ENCODE peak calls at places on chromosomes 7 and 10, in ten cellular contexts. C is RWPE1, N is tibial nerve, L is tibial artery, I is upper lobe of left lung, D is psoas muscle, F is transverse colon, O is colonic mucosa, E is astrocyte, A is H9. B is an unnamed sample.

GRCh38 chr7:17408904-17409290 is 110.4 kb downstream of the AHR start:
- DNase-seq in O (no peak), D (no peak), I (no peak), E (peak), F (no peak), C (no peak), L (no peak), A (no peak), N (no peak), B (no peak)

GRCh38 chr10:14705548-14706234 is 69.0 kb downstream of the FAM107B start:
- DNase-seq in D (no peak), F (no peak), E (no peak), L (no peak), O (no peak), A (no peak), N (no peak), C (no peak), I (no peak), B (no peak)

GRCh38 chr10:89206402-89207180 is 526 bp downstream of the CH25H start:
- DNase-seq in L (peak), A (peak), O (peak), F (peak), D (no peak), I (peak), E (no peak), N (peak), C (no peak), B (peak)

GRCh38 chr7:136134503-136134902 is 157.3 kb upstream of the MTPN start:
- DNase-seq in F (no peak), D (no peak), A (peak), L (no peak), E (peak), I (no peak), O (no peak), C (peak), N (no peak), B (no peak)

GRCh38 chr10:31467791-31468535 is 148.9 kb downstream of the ZEB1 start:
- DNase-seq in C (no peak), F (peak), L (no peak), I (peak), D (peak), A (peak), E (peak), O (no peak), N (no peak), B (no peak)

GRCh38 chr7:147497246-147497645 is 1093.3 kb upstream of the C7orf33 start:
- DNase-seq in N (no peak), L (no peak), I (no peak), O (no peak), D (no peak), F (no peak), C (no peak), E (no peak), A (no peak), B (no peak)

GRCh38 chr7:102152672-102153585 is 133.7 kb upstream of the SH2B2 start:
- DNase-seq in A (peak), O (peak), E (peak), D (no peak), I (no peak), C (peak), L (no peak), N (no peak), F (no peak), B (no peak)

GRCh38 chr7:143003393-143004051 is 23.4 kb downstream of the OR9A2 start:
- DNase-seq in O (no peak), A (no peak), C (peak), I (peak), E (peak), F (no peak), N (no peak), L (no peak), D (no peak), B (peak)

GRCh38 chr10:7541137-7542087 is 125.4 kb downstream of the ITIH5 start:
- DNase-seq in F (peak), C (no peak), A (peak), D (peak), N (no peak), I (no peak), L (peak), O (peak), E (peak), B (no peak)

GRCh38 chr7:108308276-108308675 is 148.0 kb downstream of the NRCAM start:
- DNase-seq in I (no peak), A (no peak), L (no peak), N (no peak), C (no peak), F (no peak), E (no peak), O (no peak), D (no peak), B (no peak)

GRCh38 chr7:101882595-101883564 is 65.5 kb downstream of the CUX1 start:
- DNase-seq in O (peak), I (peak), A (no peak), C (peak), D (peak), N (peak), L (peak), E (peak), F (peak), B (no peak)

GRCh38 chr7:121304259-121304658 is 24.5 kb upstream of the WNT16 start:
- DNase-seq in N (no peak), O (no peak), L (no peak), E (no peak), F (no peak), D (no peak), I (no peak), A (no peak), C (no peak), B (no peak)

GRCh38 chr10:78655941-78656340 is 412.8 kb upstream of the ZMIZ1 start:
- DNase-seq in A (no peak), C (no peak), F (no peak), E (peak), O (no peak), D (no peak), I (no peak), N (no peak), L (no peak), B (no peak)

GRCh38 chr7:155108144-155108901 is 38.2 kb downstream of the HTR5A start:
- DNase-seq in F (no peak), A (no peak), D (no peak), E (no peak), L (no peak), C (no peak), O (no peak), N (no peak), I (no peak), B (no peak)

GRCh38 chr10:589961-590680 is 99.3 kb downstream of the DIP2C start:
- DNase-seq in D (no peak), C (no peak), F (no peak), E (no peak), A (no peak), I (no peak), O (no peak), L (no peak), N (no peak), B (no peak)

GRCh38 chr10:61804414-61804813 is 97.1 kb upstream of the ARID5B start:
- DNase-seq in L (no peak), D (no peak), C (no peak), E (peak), A (no peak), F (no peak), I (no peak), O (no peak), N (no peak), B (no peak)

GRCh38 chr10:62231805-62232204 is 36.8 kb downstream of the RTKN2 start:
- DNase-seq in C (no peak), O (no peak), N (no peak), E (no peak), A (no peak), L (no peak), F (no peak), I (no peak), D (no peak), B (no peak)

GRCh38 chr7:158738841-158739240 is 34.2 kb upstream of the NCAPG2 start:
- DNase-seq in F (no peak), I (no peak), N (no peak), A (no peak), C (no peak), D (no peak), O (no peak), L (no peak), E (no peak), B (no peak)

GRCh38 chr7:24916463-24917040 is 63.4 kb downstream of the OSBPL3 start:
- DNase-seq in I (no peak), A (no peak), O (no peak), F (no peak), C (no peak), D (no peak), E (peak), L (no peak), N (no peak), B (no peak)

GRCh38 chr7:129925416-129926002 is 27.3 kb downstream of the UBE2H start:
- DNase-seq in F (no peak), D (no peak), E (peak), N (no peak), A (no peak), L (no peak), C (no peak), O (no peak), I (no peak), B (no peak)

GRCh38 chr10:23367896-23368685 is 23.5 kb upstream of the C10orf67 start:
- DNase-seq in F (no peak), I (no peak), A (no peak), D (no peak), C (no peak), N (no peak), L (no peak), E (no peak), O (no peak), B (no peak)

GRCh38 chr7:120675076-120675475 is 182.9 kb downstream of the TSPAN12 start:
- DNase-seq in C (no peak), I (no peak), O (no peak), L (no peak), A (no peak), F (no peak), N (no peak), E (no peak), D (no peak), B (no peak)

GRCh38 chr7:11557627-11558026 is 274.4 kb downstream of the THSD7A start:
- DNase-seq in O (peak), I (no peak), A (peak), D (no peak), F (no peak), E (peak), N (peak), L (no peak), C (peak), B (no peak)

GRCh38 chr7:127035203-127035849 is 217.4 kb downstream of the GRM8 start:
- DNase-seq in O (peak), E (no peak), C (no peak), L (no peak), I (no peak), N (no peak), D (no peak), A (no peak), F (peak), B (no peak)

GRCh38 chr7:66033471-66034385 is 41.9 kb upstream of the ASL start:
- DNase-seq in A (no peak), C (no peak), O (no peak), F (no peak), L (no peak), I (no peak), D (no peak), N (no peak), E (no peak), B (no peak)

DNA sequence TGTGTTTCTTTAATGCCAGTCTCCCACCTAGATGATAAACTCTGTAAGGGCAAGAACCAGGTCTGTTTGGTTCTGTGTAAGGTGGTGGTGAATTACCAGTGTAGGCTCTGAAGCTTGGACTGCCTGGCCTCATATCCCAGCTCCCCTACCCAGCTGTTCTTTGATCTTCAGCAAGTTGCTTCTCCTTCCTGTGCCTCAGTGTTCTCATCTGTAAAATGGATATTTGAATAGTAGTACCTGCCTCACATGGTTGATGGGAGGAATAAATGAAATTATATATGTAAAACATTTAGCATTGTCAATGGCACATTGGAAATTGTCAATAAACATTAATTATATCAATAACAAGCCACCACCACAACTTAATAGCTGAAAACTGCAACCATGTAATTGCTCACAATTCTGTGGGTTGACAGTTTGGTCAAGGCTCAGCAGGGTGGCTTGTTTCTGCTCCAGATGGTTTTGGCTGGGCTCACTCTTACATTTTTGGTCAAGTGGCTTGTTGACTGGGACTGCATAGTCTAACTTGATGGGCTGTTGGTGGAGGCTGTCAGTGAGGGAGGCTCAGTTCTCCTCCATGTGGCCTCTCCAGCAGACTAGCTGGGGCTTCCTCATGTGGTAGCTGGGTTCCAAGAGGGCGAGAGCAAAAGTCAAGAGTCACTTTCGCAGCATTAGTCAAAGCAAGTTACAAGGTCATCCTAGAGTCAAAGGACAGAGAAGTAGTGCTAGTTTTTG is 84.5 kb upstream of the DUSP5 start:
- DNase-seq in O (no peak), L (no peak), N (no peak), C (no peak), E (no peak), A (no peak), F (no peak), D (no peak), I (no peak), B (no peak)
- TF ChIP-seq CTCF in O (no peak), L (no peak), N (no peak), C (no peak), E (no peak), A (no peak), F (no peak), D (no peak), I (no peak), B (no peak)

GRCh38 chr7:47453093-47454056 is 128.5 kb downstream of the TNS3 start:
- DNase-seq in A (no peak), I (peak), C (peak), D (peak), E (peak), O (no peak), F (peak), N (peak), L (peak), B (no peak)

GRCh38 chr7:47454066-47454950 is 127.6 kb downstream of the TNS3 start:
- DNase-seq in C (no peak), F (no peak), O (no peak), E (no peak), L (peak), D (peak), N (no peak), A (no peak), I (no peak), B (no peak)

GRCh38 chr7:47452295-47452694 is 129.6 kb downstream of the TNS3 start:
- DNase-seq in C (no peak), L (no peak), O (no peak), I (no peak), D (no peak), N (no peak), E (no peak), F (no peak), A (no peak), B (no peak)

GRCh38 chr7:47451851-47452205 is 130.1 kb downstream of the TNS3 start:
- DNase-seq in O (no peak), D (no peak), I (no peak), L (no peak), C (no peak), E (peak), N (no peak), A (no peak), F (no peak), B (no peak)

DNA sequence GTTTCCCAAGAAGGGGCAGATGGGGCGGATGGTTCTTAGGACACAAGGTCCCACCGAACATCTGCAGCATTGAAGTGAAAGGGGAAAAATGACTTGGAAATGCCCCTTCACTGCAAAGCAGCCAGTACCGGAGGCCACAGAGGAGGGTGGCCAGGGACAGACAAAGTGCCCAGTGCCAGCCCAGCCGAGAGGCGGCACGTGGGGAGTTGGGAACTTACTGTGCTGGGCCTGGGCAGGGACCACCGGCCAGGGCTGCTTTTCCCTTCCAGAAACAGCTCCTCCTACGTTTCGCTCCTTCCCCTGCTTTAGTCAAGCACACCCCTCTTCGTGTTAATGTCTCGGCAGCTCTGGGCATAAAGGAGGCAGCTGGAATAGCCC is 129.2 kb downstream of the TNS3 start:
- DNase-seq in A (no peak), C (no peak), D (no peak), O (no peak), L (peak), I (no peak), F (no peak), N (no peak), E (no peak), B (no peak)
- H3K27ac ChIP-seq in A (no peak), C (peak), D (peak), O (no peak), L (peak), I (peak), F (peak), N (peak), E (peak), B (no peak)

DNA sequence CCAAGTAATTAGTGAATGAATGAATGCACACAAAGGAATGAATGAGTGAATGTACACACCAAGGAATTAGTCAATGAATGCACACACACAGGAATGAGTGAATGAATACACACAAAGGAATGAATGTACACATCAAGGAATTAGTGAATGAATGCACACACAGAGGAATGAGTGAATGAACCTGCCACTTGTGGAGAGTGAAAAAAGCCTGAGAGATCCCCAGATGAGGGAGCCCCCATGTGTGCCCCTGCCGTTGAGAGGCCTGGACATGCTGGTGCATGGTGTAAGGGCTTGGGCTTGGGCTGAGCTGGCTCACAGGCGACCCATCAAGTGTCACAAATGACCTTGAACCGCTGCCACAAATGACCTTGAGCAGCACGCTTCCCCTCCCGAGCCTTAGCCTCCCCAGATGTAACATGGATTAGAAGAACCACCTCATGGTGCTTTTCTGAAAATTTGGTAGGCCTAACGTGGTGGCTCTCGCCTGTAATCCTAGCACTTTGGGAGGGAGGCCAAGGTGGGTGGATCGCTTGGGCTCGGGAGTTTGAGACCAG is 46.2 kb downstream of the GTF2IRD1 start:
- DNase-seq in D (no peak), O (no peak), N (no peak), E (no peak), C (no peak), I (no peak), L (no peak), A (no peak), F (no peak), B (no peak)
- TF ChIP-seq CTCF in D (no peak), O (no peak), N (no peak), E (no peak), C (no peak), I (no peak), L (no peak), A (no peak), F (no peak), B (no peak)

GRCh38 chr7:26656735-26657134 is 207.7 kb downstream of the SKAP2 start:
- DNase-seq in A (no peak), F (no peak), O (no peak), C (no peak), D (no peak), N (no peak), I (no peak), L (no peak), E (no peak), B (no peak)

GRCh38 chr7:26658698-26659084 is 205.7 kb downstream of the SKAP2 start:
- DNase-seq in I (no peak), C (no peak), D (no peak), N (no peak), L (no peak), E (no peak), A (no peak), O (no peak), F (no peak), B (no peak)

GRCh38 chr7:26657139-26657753 is 207.1 kb downstream of the SKAP2 start:
- DNase-seq in D (no peak), C (no peak), L (no peak), I (no peak), F (no peak), N (no peak), E (no peak), O (no peak), A (no peak), B (no peak)

GRCh38 chr7:26659121-26659520 is 205.3 kb downstream of the SKAP2 start:
- DNase-seq in D (no peak), L (no peak), A (no peak), C (no peak), E (no peak), N (no peak), I (no peak), F (no peak), O (no peak), B (no peak)

DNA sequence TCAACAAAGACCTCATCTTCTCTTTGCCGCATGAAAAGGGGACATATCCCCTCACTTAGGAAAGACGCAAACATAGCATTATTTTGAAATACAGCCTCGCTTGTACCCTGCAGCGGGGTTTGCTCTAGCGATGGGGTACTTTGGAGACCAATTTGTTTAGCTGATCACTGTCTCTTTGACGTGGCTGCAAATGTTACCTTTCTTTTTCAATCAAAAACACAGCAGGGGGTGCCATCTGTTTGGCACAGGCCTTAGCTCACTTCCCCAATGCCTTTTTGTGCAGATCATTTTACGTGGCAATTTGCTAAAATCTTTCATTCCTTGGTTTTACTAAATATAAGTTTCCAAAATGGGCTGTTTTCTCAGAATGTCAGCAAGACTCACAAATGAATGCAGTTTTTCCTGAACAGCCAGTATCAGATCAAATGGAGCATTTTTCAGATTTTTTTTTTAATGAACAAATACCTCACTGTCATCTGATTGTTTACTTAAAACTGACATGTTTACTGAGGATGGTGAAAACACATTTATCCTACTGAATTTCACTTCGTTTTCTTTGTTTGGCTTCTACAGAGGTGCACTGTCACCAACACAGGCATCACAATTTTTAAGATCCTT is 206.2 kb downstream of the SKAP2 start:
- DNase-seq in F (no peak), O (no peak), N (no peak), D (no peak), I (no peak), C (no peak), E (no peak), A (no peak), L (no peak), B (no peak)
- H3K27ac ChIP-seq in F (no peak), O (no peak), N (no peak), D (no peak), I (no peak), C (no peak), E (no peak), A (peak), L (no peak), B (no peak)

GRCh38 chr7:75971961-75972763 is 22.2 kb downstream of the TMEM120A start:
- DNase-seq in D (peak), I (peak), E (no peak), L (peak), C (no peak), F (no peak), A (no peak), N (no peak), O (peak), B (no peak)
- TF ChIP-seq CTCF in D (peak), I (peak), E (peak), L (no peak), C (no peak), F (peak), A (peak), N (no peak), O (no peak), B (no peak)